ENCODE peak calls at places on chromosomes 4 and X, in five cellular contexts. F, Z, L, Y and E are unnamed samples.

GRCh38 chr4:144710526-144710912 is 64.6 kb downstream of the HHIP start:
- DNase-seq in Z (no peak), L (no peak), F (no peak), Y (no peak), E (no peak)

GRCh38 chrX:44878780-44879179 is 5.8 kb downstream of the KDM6A start:
- DNase-seq in Z (no peak), L (no peak), Y (no peak), F (no peak), E (no peak)

GRCh38 chr4:153634737-153635353 is 49.2 kb upstream of the TLR2 start:
- DNase-seq in L (no peak), F (no peak), Z (no peak), Y (no peak), E (no peak)

GRCh38 chr4:67713531-67714247 is 12.7 kb upstream of the UBA6 start:
- DNase-seq in Z (peak), L (no peak), Y (no peak), F (no peak), E (no peak)

GRCh38 chr4:946517-947471 is 14.5 kb downstream of the TMEM175 start:
- DNase-seq in Z (no peak), F (no peak), L (no peak), Y (no peak), E (no peak)

GRCh38 chr4:145081756-145082155 is 16.2 kb downstream of the ANAPC10 start:
- DNase-seq in Y (no peak), L (no peak), F (no peak), Z (no peak), E (no peak)

GRCh38 chr4:23909671-23910070 is 19.8 kb upstream of the PPARGC1A start:
- DNase-seq in Z (no peak), L (no peak), Y (no peak), F (no peak), E (no peak)

GRCh38 chrX:9767375-9767774 is 1.7 kb upstream of the GPR143 start:
- DNase-seq in Y (no peak), L (no peak), F (no peak), Z (no peak), E (no peak)

GRCh38 chrX:154399527-154400368 is 1.6 kb downstream of the RPL10 start:
- DNase-seq in Z (no peak), F (no peak), Y (no peak), L (no peak), E (no peak)

GRCh38 chr4:814312-814850 is 11.5 kb downstream of the CPLX1 start:
- DNase-seq in Z (no peak), Y (no peak), L (no peak), F (no peak), E (no peak)

GRCh38 chr4:25953740-25954139 is 39.7 kb downstream of the SMIM20 start:
- DNase-seq in Y (no peak), F (no peak), L (no peak), Z (no peak), E (no peak)

GRCh38 chr4:138455097-138455496 is 212.9 kb upstream of the SLC7A11 start:
- DNase-seq in Z (no peak), F (no peak), Y (no peak), L (no peak), E (no peak)

GRCh38 chrX:130975947-130976346 is 72.9 kb upstream of the ENOX2 start:
- DNase-seq in F (peak), Y (peak), L (peak), Z (peak), E (no peak)